ENCODE peak calls at places on chromosome 18, in seven cellular contexts. U is gastrocnemius medialis; Q is CD8-positive, alpha-beta memory T cell; G is CD8-positive, alpha-beta T cell; M is upper lobe of right lung; P is mesenchymal stem cell; Z is GM23248. D is an unnamed sample.

GRCh38 chr18:32122039-32122438 is 30.4 kb downstream of the RNF138 start:
- DNase-seq in G (no peak), P (no peak), Z (no peak), M (no peak), U (no peak), Q (no peak), D (no peak)

GRCh38 chr18:33924576-33924975 is 300.1 kb downstream of the NOL4 start:
- DNase-seq in G (no peak), M (no peak), Z (no peak), P (no peak), Q (no peak), U (no peak), D (no peak)

GRCh38 chr18:24876266-24876665 is 415.8 kb downstream of the HRH4 start:
- DNase-seq in G (no peak), Z (peak; percentile 70), P (no peak), M (no peak), Q (no peak), U (no peak), D (no peak)

GRCh38 chr18:5058768-5059539 is 138.1 kb downstream of the AKAIN1 start:
- DNase-seq in Q (no peak), P (no peak), M (no peak), U (peak; percentile 13), Z (peak; percentile 12), G (peak; percentile 13), D (no peak)

GRCh38 chr18:63264871-63265270 is 54.7 kb downstream of the BCL2 start:
- DNase-seq in U (peak; percentile 63), G (no peak), Q (no peak), P (no peak), M (peak; percentile 79), Z (no peak), D (no peak)

GRCh38 chr18:51569153-51569552 is 371.7 kb upstream of the MEX3C start:
- DNase-seq in G (no peak), Q (no peak), M (no peak), P (no peak), U (no peak), Z (no peak), D (no peak)

GRCh38 chr18:26656401-26656943 is 108.1 kb upstream of the KCTD1 start:
- DNase-seq in Z (no peak), P (no peak), U (no peak), G (no peak), Q (no peak), M (peak; percentile 70), D (no peak)

GRCh38 chr18:8505036-8505435 is 104.2 kb upstream of the RAB12 start:
- DNase-seq in G (no peak), U (no peak), P (no peak), M (no peak), Z (no peak), Q (no peak), D (no peak)

GRCh38 chr18:74499633-74500032 is 3.5 kb downstream of the CNDP2 start:
- DNase-seq in Z (peak; percentile 53), U (peak; percentile 75), Q (peak; percentile 32), G (peak; percentile 21), M (peak; percentile 76), P (peak; percentile 47), D (peak; percentile 55)

GRCh38 chr18:28065031-28065792 is 111.7 kb downstream of the CDH2 start:
- DNase-seq in Z (peak; percentile 94), M (no peak), Q (no peak), G (no peak), U (no peak), P (peak; percentile 89), D (no peak)

DNA sequence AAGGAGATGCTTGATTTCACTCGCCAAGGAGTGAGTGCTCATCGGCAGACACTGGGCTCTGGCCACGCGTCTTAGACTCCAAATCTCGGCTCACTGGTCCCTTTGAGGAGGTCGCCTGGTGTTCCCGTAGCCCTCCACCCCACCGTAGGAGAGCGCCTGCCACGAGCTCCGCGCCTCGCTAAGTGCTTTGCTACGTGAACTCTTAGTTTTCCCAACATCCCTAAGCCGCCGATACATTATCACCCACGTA is 805 bp upstream of the LIPG start:
- DNase-seq in Z (peak; percentile 40), U (no peak), M (no peak), G (no peak), Q (no peak), P (peak; percentile 43), D (no peak)
- H3K27ac ChIP-seq in Z (no peak overlapping the region), U (no peak overlapping the region), M (no peak overlapping the region), G (no peak overlapping the region), Q (no peak overlapping the region), P (no peak overlapping the region), D (no peak overlapping the region)

GRCh38 chr18:2316686-2317308 is 254.5 kb downstream of the METTL4 start:
- DNase-seq in P (no peak), Z (no peak), M (no peak), Q (no peak), G (no peak), U (no peak), D (no peak)

GRCh38 chr18:2312440-2312839 is 258.9 kb downstream of the METTL4 start:
- DNase-seq in P (no peak), M (no peak), Z (no peak), Q (no peak), U (no peak), G (no peak), D (no peak)

GRCh38 chr18:2316082-2316481 is 255.2 kb downstream of the METTL4 start:
- DNase-seq in Z (no peak), G (no peak), M (no peak), P (no peak), Q (no peak), U (no peak), D (no peak)

GRCh38 chr18:2310824-2311349 is 260.4 kb downstream of the METTL4 start:
- DNase-seq in P (no peak), Z (no peak), U (no peak), Q (no peak), M (no peak), G (no peak), D (no peak)

GRCh38 chr18:2313332-2313731 is 258.0 kb downstream of the METTL4 start:
- DNase-seq in G (no peak), Z (no peak), P (no peak), Q (no peak), U (no peak), M (no peak), D (no peak)
- H3K27me3 ChIP-seq in G (no peaks in the 10 kb centered on the region), Z (peaks cover 13% of the 10 kb centered on the region), P (no peaks in the 10 kb centered on the region), Q (no peaks in the 10 kb centered on the region), U (no peaks in the 10 kb centered on the region), M (no peaks in the 10 kb centered on the region), D (no peaks in the 10 kb centered on the region)

GRCh38 chr18:2981212-2981728 is 31.7 kb downstream of the LPIN2 start:
- DNase-seq in P (peak; percentile 96), G (no peak), Z (peak; percentile 88), U (no peak), Q (no peak), M (no peak), D (no peak)

GRCh38 chr18:2984703-2985261 is 28.2 kb downstream of the LPIN2 start:
- DNase-seq in Z (no peak), P (peak; percentile 29), Q (no peak), M (no peak), G (no peak), U (no peak), D (no peak)

GRCh38 chr18:2983296-2983695 is 29.6 kb downstream of the LPIN2 start:
- DNase-seq in Q (no peak), M (no peak), G (no peak), P (no peak), Z (peak; percentile 34), U (no peak), D (no peak)

GRCh38 chr18:2980607-2980923 is 32.4 kb downstream of the LPIN2 start:
- DNase-seq in P (no peak), M (no peak), Z (no peak), Q (no peak), G (no peak), U (no peak), D (no peak)

GRCh38 chr18:2982452-2983172 is 30.3 kb downstream of the LPIN2 start:
- DNase-seq in G (no peak), M (no peak), U (no peak), Z (peak; percentile 54), P (peak; percentile 75), Q (no peak), D (peak; percentile 60)
- H3K4me1 ChIP-seq in G (peaks cover 60% of the 10 kb centered on the region), M (peaks cover 57% of the 10 kb centered on the region), U (peaks cover 21% of the 10 kb centered on the region), Z (peaks cover 75% of the 10 kb centered on the region), P (peaks cover 26% of the 10 kb centered on the region), Q (peaks cover 69% of the 10 kb centered on the region), D (peaks cover 49% of the 10 kb centered on the region)

GRCh38 chr18:12288406-12288762 is 19.7 kb upstream of the TUBB6 start:
- DNase-seq in G (no peak), U (no peak), Z (no peak), M (no peak), P (no peak), Q (no peak), D (no peak)
- H3K27ac ChIP-seq in G (no peak overlapping the region), U (no peak overlapping the region), Z (peak overlapping the region; percentile 81), M (peak overlapping the region; percentile 55), P (peak overlapping the region; percentile 39), Q (no peak overlapping the region), D (no peak overlapping the region)

GRCh38 chr18:79962311-79962710 is 2.1 kb upstream of the HSBP1L1 start:
- DNase-seq in Z (peak; percentile 84), U (no peak), G (no peak), M (peak; percentile 87), Q (no peak), P (no peak), D (no peak)

GRCh38 chr18:79964330-79965118 is at the start of gene HSBP1L1:
- DNase-seq in Q (peak; percentile 50), U (peak; percentile 48), P (peak; percentile 52), G (peak; percentile 54), Z (peak; percentile 81), M (peak; percentile 93), D (peak; percentile 64)

GRCh38 chr18:79965119-79965902 is 868 bp downstream of the HSBP1L1 start:
- DNase-seq in P (peak; percentile 94), Z (peak; percentile 82), Q (no peak), G (no peak), U (no peak), M (peak; percentile 80), D (peak; percentile 49)

GRCh38 chr18:79962835-79963657 is 1.4 kb upstream of the HSBP1L1 start:
- DNase-seq in M (no peak), P (no peak), Z (no peak), Q (peak; percentile 69), G (no peak), U (no peak), D (no peak)

DNA sequence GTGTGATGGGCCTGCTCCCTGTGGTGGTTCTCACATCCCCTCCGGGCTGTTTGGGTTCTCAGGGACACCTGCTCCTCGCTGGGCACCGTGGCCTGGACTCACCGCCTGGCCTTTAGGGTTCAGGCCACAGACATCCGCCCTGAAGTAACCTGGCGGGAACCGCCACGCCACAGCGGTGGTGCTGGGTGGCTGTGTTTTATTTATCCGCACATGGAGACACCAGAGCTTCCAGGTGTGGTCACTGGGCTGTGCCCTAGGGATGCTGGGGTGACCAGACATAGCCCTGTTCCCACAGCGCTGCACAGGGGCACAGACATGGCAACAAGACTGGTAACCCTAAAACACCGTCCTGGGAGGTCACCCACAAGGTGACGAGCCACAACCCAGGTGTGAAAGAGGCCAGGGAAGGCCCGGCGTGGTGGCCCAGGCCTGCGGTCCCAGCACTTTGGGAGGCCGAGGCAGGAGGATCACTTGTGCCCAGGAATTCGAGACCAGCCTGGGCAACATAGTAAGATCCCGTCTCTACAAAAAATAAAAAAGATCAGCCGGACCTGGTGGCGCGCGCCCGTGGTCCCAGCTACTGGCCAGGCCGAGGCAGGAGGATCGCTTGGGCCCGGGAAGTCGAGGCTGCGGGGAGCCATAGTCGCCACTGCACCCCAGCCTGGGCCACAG is 649 bp upstream of the HSBP1L1 start:
- DNase-seq in U (no peak), Q (no peak), M (no peak), P (no peak), Z (no peak), G (no peak), D (no peak)
- H3K27me3 ChIP-seq in U (peaks cover 3% of the 10 kb centered on the region), Q (no peaks in the 10 kb centered on the region), M (no peaks in the 10 kb centered on the region), P (no peaks in the 10 kb centered on the region), Z (no peaks in the 10 kb centered on the region), G (no peaks in the 10 kb centered on the region), D (no peaks in the 10 kb centered on the region)

D was measured in naive thymus-derived CD4-positive, alpha-beta T cell.